ENCODE peak calls at places on chromosomes 16 and 17, in six cellular contexts. One of them, this sample, is unnamed.

GRCh38 chr17:7842950-7843535 is 9.0 kb downstream of the KDM6B start:
- DNase-seq in cardiac fibroblast: peak
- DNase-seq in activated CD4-positive, CD25-positive, alpha-beta regulatory T cell: no peak
- DNase-seq in PC-3: no peak
- DNase-seq in NCI-H2029: peak
- DNase-seq in RPMI8226: no peak
- DNase-seq in this sample: no peak

GRCh38 chr16:75086281-75086680 is 30.3 kb downstream of the LDHD start:
- DNase-seq in cardiac fibroblast: peak
- DNase-seq in RPMI8226: no peak
- DNase-seq in NCI-H2029: no peak
- DNase-seq in PC-3: no peak
- DNase-seq in activated CD4-positive, CD25-positive, alpha-beta regulatory T cell: no peak
- DNase-seq in this sample: no peak

GRCh38 chr16:58511933-58512815 is 3.1 kb upstream of the SETD6 start:
- DNase-seq in PC-3: peak
- DNase-seq in cardiac fibroblast: peak
- DNase-seq in NCI-H2029: peak
- DNase-seq in activated CD4-positive, CD25-positive, alpha-beta regulatory T cell: peak
- DNase-seq in RPMI8226: peak
- DNase-seq in this sample: peak

GRCh38 chr17:12064395-12064794 is 43.7 kb downstream of the MAP2K4 start:
- DNase-seq in NCI-H2029: no peak
- DNase-seq in PC-3: no peak
- DNase-seq in RPMI8226: no peak
- DNase-seq in cardiac fibroblast: no peak
- DNase-seq in activated CD4-positive, CD25-positive, alpha-beta regulatory T cell: no peak
- DNase-seq in this sample: no peak

GRCh38 chr16:21156767-21157467 is 1.6 kb upstream of the LDAF1 start:
- DNase-seq in cardiac fibroblast: peak
- DNase-seq in activated CD4-positive, CD25-positive, alpha-beta regulatory T cell: no peak
- DNase-seq in PC-3: peak
- DNase-seq in NCI-H2029: peak
- DNase-seq in RPMI8226: peak
- DNase-seq in this sample: peak

GRCh38 chr17:31558748-31559646 is 167.5 kb downstream of the RAB11FIP4 start:
- DNase-seq in activated CD4-positive, CD25-positive, alpha-beta regulatory T cell: peak
- DNase-seq in cardiac fibroblast: peak
- DNase-seq in PC-3: peak
- DNase-seq in NCI-H2029: peak
- DNase-seq in RPMI8226: peak
- DNase-seq in this sample: peak

GRCh38 chr17:12415031-12415430 is 250.7 kb upstream of the MYOCD start:
- DNase-seq in PC-3: no peak
- DNase-seq in cardiac fibroblast: peak
- DNase-seq in NCI-H2029: no peak
- DNase-seq in activated CD4-positive, CD25-positive, alpha-beta regulatory T cell: no peak
- DNase-seq in RPMI8226: no peak
- DNase-seq in this sample: no peak

GRCh38 chr16:49748322-49748721 is 107.6 kb downstream of the ZNF423 start:
- DNase-seq in NCI-H2029: no peak
- DNase-seq in RPMI8226: peak
- DNase-seq in cardiac fibroblast: peak
- DNase-seq in activated CD4-positive, CD25-positive, alpha-beta regulatory T cell: no peak
- DNase-seq in PC-3: no peak
- DNase-seq in this sample: no peak

GRCh38 chr16:31386157-31386984 is 6.8 kb upstream of the ITGAD start:
- DNase-seq in cardiac fibroblast: peak
- DNase-seq in activated CD4-positive, CD25-positive, alpha-beta regulatory T cell: no peak
- DNase-seq in NCI-H2029: no peak
- DNase-seq in PC-3: peak
- DNase-seq in RPMI8226: peak
- DNase-seq in this sample: peak

GRCh38 chr17:7014995-7015586 is 2.7 kb downstream of the RNASEK start:
- DNase-seq in cardiac fibroblast: peak
- DNase-seq in NCI-H2029: no peak
- DNase-seq in RPMI8226: peak
- DNase-seq in activated CD4-positive, CD25-positive, alpha-beta regulatory T cell: peak
- DNase-seq in PC-3: no peak
- DNase-seq in this sample: no peak

GRCh38 chr17:52138752-52139151 is 19.8 kb downstream of the CA10 start:
- DNase-seq in NCI-H2029: no peak
- DNase-seq in PC-3: no peak
- DNase-seq in RPMI8226: no peak
- DNase-seq in activated CD4-positive, CD25-positive, alpha-beta regulatory T cell: no peak
- DNase-seq in cardiac fibroblast: no peak
- DNase-seq in this sample: no peak

GRCh38 chr17:46072998-46073397 is 73.9 kb downstream of the STH start:
- DNase-seq in RPMI8226: no peak
- DNase-seq in cardiac fibroblast: peak
- DNase-seq in NCI-H2029: no peak
- DNase-seq in PC-3: peak
- DNase-seq in activated CD4-positive, CD25-positive, alpha-beta regulatory T cell: no peak
- DNase-seq in this sample: no peak

GRCh38 chr16:7421578-7421977 is 88.9 kb downstream of the RBFOX1 start:
- DNase-seq in NCI-H2029: no peak
- DNase-seq in cardiac fibroblast: no peak
- DNase-seq in activated CD4-positive, CD25-positive, alpha-beta regulatory T cell: no peak
- DNase-seq in RPMI8226: no peak
- DNase-seq in PC-3: no peak
- DNase-seq in this sample: no peak

GRCh38 chr17:39928868-39929651 is 1.5 kb downstream of the LRRC3C start:
- DNase-seq in PC-3: peak
- DNase-seq in cardiac fibroblast: peak
- DNase-seq in NCI-H2029: no peak
- DNase-seq in activated CD4-positive, CD25-positive, alpha-beta regulatory T cell: no peak
- DNase-seq in RPMI8226: peak
- DNase-seq in this sample: no peak

GRCh38 chr17:79826210-79826680 is 13.0 kb downstream of the CBX4 start:
- DNase-seq in activated CD4-positive, CD25-positive, alpha-beta regulatory T cell: no peak
- DNase-seq in NCI-H2029: no peak
- DNase-seq in PC-3: no peak
- DNase-seq in RPMI8226: no peak
- DNase-seq in cardiac fibroblast: peak
- DNase-seq in this sample: no peak

GRCh38 chr17:45905812-45906211 is 11.5 kb downstream of the MAPT start:
- DNase-seq in RPMI8226: no peak
- DNase-seq in PC-3: no peak
- DNase-seq in NCI-H2029: no peak
- DNase-seq in activated CD4-positive, CD25-positive, alpha-beta regulatory T cell: no peak
- DNase-seq in cardiac fibroblast: no peak
- DNase-seq in this sample: peak

GRCh38 chr17:4625181-4625601 is 16.3 kb downstream of the ALOX15 start:
- DNase-seq in cardiac fibroblast: peak
- DNase-seq in NCI-H2029: no peak
- DNase-seq in activated CD4-positive, CD25-positive, alpha-beta regulatory T cell: no peak
- DNase-seq in PC-3: peak
- DNase-seq in RPMI8226: no peak
- DNase-seq in this sample: no peak

GRCh38 chr16:85582177-85582888 is 30.8 kb upstream of the GSE1 start:
- DNase-seq in RPMI8226: no peak
- DNase-seq in activated CD4-positive, CD25-positive, alpha-beta regulatory T cell: no peak
- DNase-seq in PC-3: no peak
- DNase-seq in cardiac fibroblast: no peak
- DNase-seq in NCI-H2029: no peak
- DNase-seq in this sample: no peak

GRCh38 chr17:42275527-42276358 is 448 bp downstream of the STAT5B start:
- DNase-seq in activated CD4-positive, CD25-positive, alpha-beta regulatory T cell: no peak
- DNase-seq in NCI-H2029: no peak
- DNase-seq in cardiac fibroblast: peak
- DNase-seq in RPMI8226: peak
- DNase-seq in PC-3: no peak
- DNase-seq in this sample: peak

GRCh38 chr17:65292430-65292829 is 155.3 kb downstream of the RGS9 start:
- DNase-seq in PC-3: peak
- DNase-seq in RPMI8226: no peak
- DNase-seq in activated CD4-positive, CD25-positive, alpha-beta regulatory T cell: no peak
- DNase-seq in NCI-H2029: no peak
- DNase-seq in cardiac fibroblast: peak
- DNase-seq in this sample: no peak

GRCh38 chr16:49881890-49882289 is 26.0 kb upstream of the ZNF423 start:
- DNase-seq in activated CD4-positive, CD25-positive, alpha-beta regulatory T cell: no peak
- DNase-seq in PC-3: no peak
- DNase-seq in cardiac fibroblast: no peak
- DNase-seq in RPMI8226: no peak
- DNase-seq in NCI-H2029: no peak
- DNase-seq in this sample: no peak

GRCh38 chr16:26365555-26365954 is 673.8 kb downstream of the HS3ST4 start:
- DNase-seq in PC-3: no peak
- DNase-seq in cardiac fibroblast: no peak
- DNase-seq in RPMI8226: no peak
- DNase-seq in activated CD4-positive, CD25-positive, alpha-beta regulatory T cell: no peak
- DNase-seq in NCI-H2029: peak
- DNase-seq in this sample: no peak

GRCh38 chr17:19345067-19345460 is 17.5 kb downstream of the B9D1 start:
- DNase-seq in cardiac fibroblast: no peak
- DNase-seq in PC-3: no peak
- DNase-seq in NCI-H2029: no peak
- DNase-seq in activated CD4-positive, CD25-positive, alpha-beta regulatory T cell: no peak
- DNase-seq in RPMI8226: no peak
- DNase-seq in this sample: no peak

GRCh38 chr17:27489045-27489715 is 32.9 kb downstream of the KSR1 start:
- DNase-seq in NCI-H2029: no peak
- DNase-seq in PC-3: peak
- DNase-seq in activated CD4-positive, CD25-positive, alpha-beta regulatory T cell: no peak
- DNase-seq in cardiac fibroblast: peak
- DNase-seq in RPMI8226: no peak
- DNase-seq in this sample: no peak

GRCh38 chr17:348692-349425 is 3.7 kb downstream of the RPH3AL start:
- DNase-seq in RPMI8226: no peak
- DNase-seq in activated CD4-positive, CD25-positive, alpha-beta regulatory T cell: no peak
- DNase-seq in PC-3: no peak
- DNase-seq in NCI-H2029: no peak
- DNase-seq in cardiac fibroblast: no peak
- DNase-seq in this sample: no peak

GRCh38 chr16:74742051-74742481 is 32.6 kb downstream of the FA2H start:
- DNase-seq in cardiac fibroblast: no peak
- DNase-seq in PC-3: no peak
- DNase-seq in activated CD4-positive, CD25-positive, alpha-beta regulatory T cell: no peak
- DNase-seq in RPMI8226: no peak
- DNase-seq in NCI-H2029: no peak
- DNase-seq in this sample: no peak

GRCh38 chr17:44024271-44024663 is 9.5 kb upstream of the TMEM101 start:
- DNase-seq in RPMI8226: no peak
- DNase-seq in activated CD4-positive, CD25-positive, alpha-beta regulatory T cell: no peak
- DNase-seq in cardiac fibroblast: no peak
- DNase-seq in NCI-H2029: peak
- DNase-seq in PC-3: no peak
- DNase-seq in this sample: no peak

GRCh38 chr16:19681637-19682036 is 36.4 kb downstream of the KNOP1 start:
- DNase-seq in NCI-H2029: no peak
- DNase-seq in cardiac fibroblast: no peak
- DNase-seq in RPMI8226: no peak
- DNase-seq in activated CD4-positive, CD25-positive, alpha-beta regulatory T cell: no peak
- DNase-seq in PC-3: no peak
- DNase-seq in this sample: no peak

GRCh38 chr17:788551-788950 is 6.4 kb downstream of the MRM3 start:
- DNase-seq in NCI-H2029: no peak
- DNase-seq in cardiac fibroblast: no peak
- DNase-seq in PC-3: no peak
- DNase-seq in RPMI8226: no peak
- DNase-seq in activated CD4-positive, CD25-positive, alpha-beta regulatory T cell: no peak
- DNase-seq in this sample: no peak

GRCh38 chr16:27943766-27944165 is 119.7 kb downstream of the GSG1L start:
- DNase-seq in RPMI8226: no peak
- DNase-seq in activated CD4-positive, CD25-positive, alpha-beta regulatory T cell: no peak
- DNase-seq in cardiac fibroblast: no peak
- DNase-seq in NCI-H2029: no peak
- DNase-seq in PC-3: no peak
- DNase-seq in this sample: no peak

GRCh38 chr16:57252148-57252721 is 7.2 kb downstream of the ARL2BP start:
- DNase-seq in activated CD4-positive, CD25-positive, alpha-beta regulatory T cell: no peak
- DNase-seq in cardiac fibroblast: no peak
- DNase-seq in NCI-H2029: no peak
- DNase-seq in PC-3: no peak
- DNase-seq in RPMI8226: no peak
- DNase-seq in this sample: no peak